ENCODE peak calls at places on chromosomes 2 and 18, in six cellular contexts. C, D, R, I, P and U are unnamed samples.

GRCh38 chr2:104745856-104746255 is 108.1 kb upstream of the POU3F3 start:
- DNase-seq in C (peak; percentile 60), D (no peak), R (no peak), I (no peak), P (no peak), U (no peak)

GRCh38 chr2:106572541-106573148 is 85.5 kb downstream of the CD8B2 start:
- DNase-seq in C (peak; percentile 75), D (no peak), R (no peak), I (peak; percentile 12), P (peak; percentile 35), U (no peak)

GRCh38 chr2:218217366-218218309 is 649 bp downstream of the ARPC2 start:
- DNase-seq in C (peak; percentile 73), D (peak; percentile 54), R (peak; percentile 95), I (peak; percentile 80), P (peak; percentile 35), U (peak; percentile 35)

GRCh38 chr2:44443510-44443909 is 81.8 kb downstream of the CAMKMT start:
- DNase-seq in C (no peak), D (no peak), R (no peak), I (no peak), P (no peak), U (no peak)

GRCh38 chr2:49583010-49583409 is 428.7 kb upstream of the FSHR start:
- DNase-seq in C (no peak), D (no peak), R (no peak), I (no peak), P (no peak), U (no peak)

GRCh38 chr2:4445821-4446220 is 742.4 kb downstream of the DCDC2C start:
- DNase-seq in C (no peak), D (no peak), R (no peak), I (no peak), P (no peak), U (no peak)

GRCh38 chr2:164015328-164016123 is 279.7 kb upstream of the FIGN start:
- DNase-seq in C (no peak), D (no peak), R (no peak), I (no peak), P (no peak), U (no peak)

GRCh38 chr2:47771211-47771610 is 11.7 kb upstream of the MSH6 start:
- DNase-seq in C (no peak), D (peak; percentile 64), R (no peak), I (no peak), P (peak; percentile 71), U (no peak)

GRCh38 chr2:164694275-164694695 is 73.0 kb upstream of the GRB14 start:
- DNase-seq in C (no peak), D (no peak), R (no peak), I (no peak), P (no peak), U (no peak)

GRCh38 chr2:150013011-150013410 is 425.4 kb upstream of the MMADHC start:
- DNase-seq in C (no peak), D (no peak), R (no peak), I (no peak), P (no peak), U (no peak)

GRCh38 chr18:22432672-22433137 is 15.0 kb upstream of the CTAGE1 start:
- DNase-seq in C (no peak), D (peak; percentile 90), R (no peak), I (peak; percentile 90), P (peak; percentile 29), U (no peak)

GRCh38 chr2:88959480-88960204 is 268.2 kb downstream of the RPIA start:
- DNase-seq in C (no peak), D (no peak), R (no peak), I (no peak), P (no peak), U (no peak)

GRCh38 chr2:29910465-29910864 is 10.9 kb downstream of the ALK start:
- DNase-seq in C (no peak), D (no peak), R (no peak), I (no peak), P (no peak), U (no peak)

GRCh38 chr2:27756544-27757498 is 14.7 kb upstream of the MRPL33 start:
- DNase-seq in C (no peak), D (peak; percentile 67), R (no peak), I (no peak), P (no peak), U (no peak)

GRCh38 chr2:229169751-229170150 is 101.3 kb downstream of the PID1 start:
- DNase-seq in C (no peak), D (peak; percentile 57), R (no peak), I (no peak), P (no peak), U (no peak)

GRCh38 chr2:44938287-44939073 is 3.0 kb upstream of the SIX3 start:
- DNase-seq in C (peak; percentile 88), D (no peak), R (peak; percentile 74), I (no peak), P (no peak), U (no peak)

GRCh38 chr2:231306791-231307440 is 88.6 kb upstream of the B3GNT7 start:
- DNase-seq in C (no peak), D (no peak), R (no peak), I (no peak), P (no peak), U (no peak)

DNA sequence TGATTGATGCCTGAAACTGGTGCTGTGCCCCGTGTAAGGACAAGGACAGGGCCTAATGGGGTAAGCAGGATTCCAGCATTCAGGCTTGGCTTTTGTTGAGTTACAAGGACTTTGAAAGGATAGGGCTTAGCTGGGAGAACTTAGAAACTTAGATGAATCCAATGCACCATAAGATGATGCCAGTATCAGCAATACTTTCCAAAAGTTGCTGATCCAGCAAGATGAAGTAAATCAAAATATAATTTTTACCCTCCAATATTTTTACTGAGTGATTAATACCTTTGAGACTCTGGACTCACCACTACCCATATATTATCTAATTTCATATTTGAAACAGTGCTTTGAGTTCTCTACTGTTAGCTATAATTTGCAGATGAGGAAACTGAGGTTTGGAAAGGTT is 354.5 kb upstream of the ATP5MC3 start:
- DNase-seq in C (no peak), D (no peak), R (no peak), I (no peak), P (no peak), U (no peak)
- TF ChIP-seq CTCF in C (no peak), D (no peak), R (no peak), I (no peak), P (peak; percentile 1), U (no peak)

DNA sequence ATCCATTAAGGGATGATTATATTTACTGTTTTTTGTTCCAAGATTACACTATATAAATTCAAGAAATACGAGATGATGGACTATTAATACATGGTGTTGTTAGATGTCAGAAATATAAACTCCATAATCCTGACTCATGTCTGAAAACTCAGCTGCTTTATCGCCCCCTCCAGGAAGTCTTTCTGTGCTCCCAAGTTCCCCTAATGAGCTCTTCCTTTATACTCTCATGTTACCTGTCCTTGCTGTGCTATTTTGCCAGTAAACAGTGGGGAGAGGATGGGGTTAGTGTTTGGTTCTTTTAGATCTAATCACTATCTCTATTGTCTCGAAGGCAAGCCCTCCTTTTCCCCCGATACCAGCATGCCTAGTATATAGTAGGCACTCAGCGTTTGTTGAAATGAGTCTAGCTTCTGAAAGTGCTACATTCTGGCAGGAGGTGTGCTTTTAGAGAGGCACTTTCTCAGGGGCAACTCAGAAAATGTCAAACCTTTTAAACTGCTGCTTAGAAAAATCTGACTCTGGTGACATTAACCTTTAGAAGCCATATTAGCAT is 21.4 kb upstream of the BARD1 start:
- DNase-seq in C (peak; percentile 63), D (peak; percentile 26), R (no peak), I (no peak), P (peak; percentile 18), U (no peak)
- TF ChIP-seq CTCF in C (peak; percentile 73), D (peak; percentile 28), R (peak; percentile 21), I (no peak), P (peak; percentile 64), U (no peak)

DNA sequence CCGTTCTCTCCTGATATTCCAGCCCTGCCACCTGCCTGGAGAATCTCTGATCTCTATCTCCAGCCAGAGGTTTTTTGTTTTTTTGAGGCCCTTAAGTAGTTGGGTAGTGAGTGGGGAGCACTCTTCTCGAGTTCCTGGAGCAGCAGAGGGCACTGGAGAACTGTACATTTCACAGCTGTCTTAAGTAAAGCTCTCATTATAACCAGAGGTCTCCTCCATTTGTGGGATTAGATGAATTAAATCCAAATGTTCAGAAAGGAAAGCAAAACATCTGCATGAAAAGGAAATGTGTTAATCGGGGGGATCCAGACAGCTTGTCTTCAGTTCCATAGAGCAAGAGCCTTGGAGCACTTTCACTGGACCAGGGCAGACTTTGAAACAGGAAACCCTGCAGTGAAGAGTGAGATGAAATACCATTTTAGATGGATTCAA is 32.8 kb downstream of the AOX1 start:
- DNase-seq in C (no peak), D (no peak), R (no peak), I (no peak), P (peak; percentile 76), U (no peak)
- TF ChIP-seq CTCF in C (peak; percentile 34), D (no peak), R (no peak), I (no peak), P (peak; percentile 58), U (no peak)

GRCh38 chr18:32674491-32674890 is 98.3 kb downstream of the KLHL14 start:
- DNase-seq in C (no peak), D (no peak), R (no peak), I (no peak), P (peak; percentile 34), U (no peak)
- TF ChIP-seq CTCF in C (peak; percentile 66), D (no peak), R (no peak), I (no peak), P (peak; percentile 50), U (no peak)

GRCh38 chr2:222255090-222255489 is 43.7 kb downstream of the PAX3 start:
- DNase-seq in C (no peak), D (no peak), R (no peak), I (no peak), P (no peak), U (no peak)
- TF ChIP-seq CTCF in C (no peak), D (no peak), R (no peak), I (no peak), P (no peak), U (no peak)

GRCh38 chr2:26462511-26463251 is 15.2 kb downstream of the OTOF start:
- DNase-seq in C (peak; percentile 93), D (peak; percentile 90), R (peak; percentile 56), I (no peak), P (peak; percentile 72), U (no peak)
- TF ChIP-seq CTCF in C (peak; percentile 90), D (peak; percentile 44), R (peak; percentile 29), I (no peak), P (peak; percentile 78), U (peak; percentile 28)

GRCh38 chr2:109613922-109614714 is at the start of the genes SEPTIN10 and SOWAHC:
- DNase-seq in C (peak; percentile 99), D (peak; percentile 97), R (peak; percentile 95), I (peak; percentile 98), P (peak; percentile 99), U (peak; percentile 97)

GRCh38 chr2:109614715-109615636 is 812 bp downstream of the SOWAHC start:
- DNase-seq in C (peak; percentile 77), D (peak; percentile 9), R (peak; percentile 84), I (peak; percentile 80), P (no peak), U (peak; percentile 61)

GRCh38 chr2:109609352-109610024 is 4.3 kb downstream of the SEPTIN10 start:
- DNase-seq in C (peak; percentile 62), D (no peak), R (no peak), I (no peak), P (peak; percentile 69), U (no peak)

GRCh38 chr2:109612991-109613921 is 510 bp downstream of the SEPTIN10 start:
- DNase-seq in C (peak; percentile 66), D (peak; percentile 65), R (no peak), I (peak; percentile 82), P (peak; percentile 58), U (no peak)

GRCh38 chr2:109611467-109612095 is 2.2 kb downstream of the SEPTIN10 start:
- DNase-seq in C (no peak), D (no peak), R (no peak), I (no peak), P (peak; percentile 26), U (no peak)
- TF ChIP-seq CTCF in C (no peak), D (no peak), R (no peak), I (no peak), P (no peak), U (no peak)